ENCODE peak calls at places on chromosomes 2 and 18, in eight cellular contexts. R is neuronal stem cell, P is endothelial cell of umbilical vein, B is astrocyte, S is neural progenitor cell, Z is K562, J is adipocyte, X is IMR-90. H is an unnamed sample.

GRCh38 chr18:46622999-46623398 is 34.0 kb downstream of the LOXHD1 start:
- DNase-seq in X (peak; percentile 15), S (no peak), R (no peak), J (peak; percentile 58), P (no peak), Z (peak; percentile 1), B (no peak), H (peak; percentile 20)

GRCh38 chr2:106575955-106576354 is 88.8 kb downstream of the CD8B2 start:
- DNase-seq in J (peak; percentile 73), S (peak; percentile 73), Z (no peak), P (no peak), B (peak; percentile 65), X (peak; percentile 56), R (peak; percentile 33), H (peak; percentile 96)

GRCh38 chr2:235328991-235329390 is 164.9 kb upstream of the AGAP1 start:
- DNase-seq in R (no peak), S (no peak), J (no peak), X (no peak), P (no peak), Z (no peak), B (no peak), H (no peak)

GRCh38 chr2:146458585-146458984 is 1386.2 kb upstream of the ACVR2A start:
- DNase-seq in P (no peak), R (no peak), B (no peak), Z (no peak), X (no peak), S (no peak), J (no peak), H (no peak)

GRCh38 chr2:232761301-232761907 is 15.0 kb downstream of the KCNJ13 start:
- DNase-seq in X (peak; percentile 41), P (peak; percentile 55), R (no peak), Z (peak; percentile 17), B (peak; percentile 27), S (peak; percentile 48), J (peak; percentile 77), H (peak; percentile 44)

GRCh38 chr18:27004056-27004829 is 138.7 kb upstream of the AQP4 start:
- DNase-seq in Z (no peak), X (no peak), J (peak; percentile 63), R (no peak), P (peak; percentile 5), S (peak; percentile 25), B (no peak), H (no peak)

GRCh38 chr2:48699377-48699951 is 56.1 kb downstream of the LHCGR start:
- DNase-seq in B (peak; percentile 96), X (peak; percentile 80), S (peak; percentile 18), J (peak; percentile 22), Z (no peak), R (no peak), P (no peak), H (no peak)

GRCh38 chr18:44637210-44638051 is 43.3 kb upstream of the SETBP1 start:
- DNase-seq in J (peak; percentile 32), Z (no peak), P (no peak), S (peak; percentile 7), R (no peak), X (no peak), B (peak; percentile 74), H (peak; percentile 73)

GRCh38 chr2:109213646-109214417 is 84.8 kb downstream of the SH3RF3 start:
- DNase-seq in X (peak; percentile 67), J (peak; percentile 53), R (no peak), B (peak; percentile 82), S (no peak), Z (peak; percentile 53), P (peak; percentile 60), H (no peak)

GRCh38 chr2:222778400-222778799 is 82.4 kb upstream of the ACSL3 start:
- DNase-seq in J (no peak), S (no peak), X (no peak), B (no peak), P (no peak), Z (no peak), R (no peak), H (no peak)

GRCh38 chr2:54456526-54457325 is 599 bp downstream of the SPTBN1 start:
- DNase-seq in B (peak; percentile 17), P (peak; percentile 40), S (peak; percentile 79), X (peak; percentile 19), J (peak; percentile 77), R (peak; percentile 67), Z (no peak), H (peak; percentile 59)

GRCh38 chr2:110755494-110756078 is 23.2 kb downstream of the ACOXL start:
- DNase-seq in J (peak; percentile 64), B (peak; percentile 14), P (peak; percentile 30), X (peak; percentile 16), R (no peak), S (no peak), Z (no peak), H (no peak)

GRCh38 chr2:135473567-135473966 is 57.5 kb downstream of the ZRANB3 start:
- DNase-seq in R (no peak), X (peak; percentile 8), P (peak; percentile 42), Z (peak; percentile 42), B (peak; percentile 1), J (peak; percentile 48), S (no peak), H (peak; percentile 45)

GRCh38 chr2:237752761-237753165 is 45.8 kb upstream of the RBM44 start:
- DNase-seq in P (no peak), R (no peak), B (no peak), J (no peak), S (no peak), Z (no peak), X (no peak), H (no peak)

GRCh38 chr2:145757503-145758290 is 1237.8 kb upstream of the ZEB2 start:
- DNase-seq in P (no peak), R (no peak), S (no peak), X (no peak), B (no peak), J (no peak), Z (no peak), H (no peak)

GRCh38 chr2:200452377-200452776 is 57.5 kb downstream of the KCTD18 start:
- DNase-seq in B (no peak), X (no peak), R (no peak), J (no peak), S (no peak), Z (no peak), P (no peak), H (no peak)

GRCh38 chr2:5540856-5541255 is 151.3 kb upstream of the SOX11 start:
- DNase-seq in R (no peak), Z (no peak), P (no peak), B (no peak), S (no peak), J (no peak), X (no peak), H (no peak)

GRCh38 chr2:200615247-200615646 is 29.4 kb downstream of the AOX1 start:
- DNase-seq in R (no peak), P (peak; percentile 21), X (peak; percentile 78), Z (no peak), S (no peak), B (peak; percentile 71), J (peak; percentile 79), H (no peak)

GRCh38 chr18:30271716-30272115 is 770.8 kb downstream of the DSC3 start:
- DNase-seq in Z (no peak), S (peak; percentile 55), J (no peak), X (no peak), B (no peak), P (no peak), R (no peak), H (peak; percentile 92)

GRCh38 chr2:26768759-26769500 is 4.8 kb downstream of the SLC35F6 start:
- DNase-seq in J (no peak), X (no peak), B (peak; percentile 25), Z (peak; percentile 95), R (no peak), P (peak; percentile 24), S (no peak), H (no peak)
- H3K9ac ChIP-seq in J (peak overlapping the region; percentile 74), X (no peak overlapping the region), B (peak overlapping the region; percentile 17), Z (peak overlapping the region; percentile 67), R (no peak overlapping the region), P (no peak overlapping the region), S (no peak overlapping the region), H (no peak overlapping the region)

DNA sequence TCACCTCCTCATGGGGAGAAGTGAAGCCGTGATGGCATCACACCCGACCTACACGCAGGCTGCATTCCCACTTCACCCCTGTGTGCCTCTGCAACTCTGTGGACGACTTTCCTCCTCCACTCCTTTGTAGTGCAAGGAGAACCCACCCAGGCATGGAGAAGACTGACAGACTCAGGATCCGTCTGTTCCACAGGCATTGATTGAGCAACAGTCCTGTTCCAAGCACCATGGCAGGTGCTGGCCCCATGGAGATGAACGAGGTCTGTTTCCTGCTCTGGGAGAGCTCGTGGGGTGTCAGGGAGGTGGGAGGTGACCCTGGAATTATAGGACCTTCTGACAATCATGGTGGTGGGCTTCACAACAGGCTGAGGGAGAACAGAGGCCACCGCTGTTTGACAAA is 284.7 kb upstream of the HDAC4 start:
- DNase-seq in B (no peak), R (no peak), X (no peak), P (no peak), S (no peak), J (no peak), Z (no peak), H (no peak)
- H3K9ac ChIP-seq in B (no peak overlapping the region), R (no peak overlapping the region), X (no peak overlapping the region), P (no peak overlapping the region), S (no peak overlapping the region), J (no peak overlapping the region), Z (no peak overlapping the region), H (no peak overlapping the region)

GRCh38 chr2:201881382-201881720 is 75.0 kb downstream of the CDK15 start:
- DNase-seq in J (peak; percentile 56), Z (no peak), P (no peak), R (no peak), X (peak; percentile 50), B (no peak), S (no peak), H (no peak)

GRCh38 chr2:201881731-201882130 is 75.4 kb downstream of the CDK15 start:
- DNase-seq in Z (no peak), S (no peak), R (no peak), J (peak; percentile 14), B (no peak), P (no peak), X (peak; percentile 33), H (no peak)

GRCh38 chr2:201883970-201884369 is 77.6 kb downstream of the CDK15 start:
- DNase-seq in R (no peak), J (no peak), Z (no peak), P (no peak), S (no peak), B (no peak), X (no peak), H (no peak)

GRCh38 chr2:201882353-201883095 is 76.2 kb downstream of the CDK15 start:
- DNase-seq in S (peak; percentile 53), R (no peak), J (peak; percentile 61), B (peak; percentile 63), X (peak; percentile 70), Z (no peak), P (no peak), H (peak; percentile 62)

DNA sequence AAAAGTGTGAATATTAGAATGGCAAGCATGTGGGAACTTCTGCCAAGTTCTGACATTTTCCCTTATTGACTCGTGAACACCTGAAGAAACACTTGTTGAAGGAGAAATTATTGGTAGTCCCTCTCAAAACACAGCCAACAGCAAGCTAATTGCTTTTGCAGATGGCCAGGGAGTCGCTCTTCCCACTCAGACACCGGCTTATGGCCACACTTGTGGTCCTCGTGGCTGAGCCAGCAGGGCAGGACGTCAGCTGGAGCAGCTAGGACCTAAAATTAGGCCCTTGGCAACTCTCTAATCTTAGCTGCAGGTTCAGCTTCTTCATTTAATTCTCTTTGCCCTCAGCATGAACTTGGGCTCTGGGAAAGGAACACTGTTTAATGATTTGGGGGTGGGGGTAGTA is 77.2 kb downstream of the CDK15 start:
- DNase-seq in S (no peak), R (no peak), B (peak; percentile 47), X (no peak), J (no peak), P (no peak), Z (no peak), H (no peak)
- H3K9ac ChIP-seq in S (no peak overlapping the region), R (no peak overlapping the region), B (no peak overlapping the region), X (no peak overlapping the region), J (no peak overlapping the region), P (no peak overlapping the region), Z (no peak overlapping the region), H (no peak overlapping the region)

GRCh38 chr2:74364533-74365505 is 15.3 kb downstream of the DCTN1 start:
- DNase-seq in J (no peak), B (no peak), P (no peak), S (no peak), R (no peak), X (no peak), Z (no peak), H (no peak)
- H3K9ac ChIP-seq in J (no peak overlapping the region), B (no peak overlapping the region), P (no peak overlapping the region), S (no peak overlapping the region), R (no peak overlapping the region), X (no peak overlapping the region), Z (no peak overlapping the region), H (no peak overlapping the region)